ENCODE peak calls at places on chromosomes 7 and 10, in seven cellular contexts. One of them, this sample, is unnamed.

GRCh38 chr10:24721254-24722106 is 2.2 kb downstream of the ARHGAP21 start:
- DNase-seq in iPS DF 6.9: no peak
- DNase-seq in naive thymus-derived CD4-positive, alpha-beta T cell: no peak
- DNase-seq in HCT116: no peak
- DNase-seq in ovary: peak; percentile 47
- DNase-seq in mesendoderm: peak; percentile 48
- DNase-seq in GM23248: peak; percentile 53
- DNase-seq in this sample: peak; percentile 34

GRCh38 chr10:103852856-103853255 is 2.5 kb downstream of the SH3PXD2A start:
- DNase-seq in naive thymus-derived CD4-positive, alpha-beta T cell: no peak
- DNase-seq in iPS DF 6.9: no peak
- DNase-seq in GM23248: peak; percentile 70
- DNase-seq in ovary: no peak
- DNase-seq in mesendoderm: no peak
- DNase-seq in HCT116: no peak
- DNase-seq in this sample: no peak

GRCh38 chr7:117005449-117005848 is 52.1 kb downstream of the ST7 start:
- DNase-seq in HCT116: no peak
- DNase-seq in iPS DF 6.9: no peak
- DNase-seq in mesendoderm: no peak
- DNase-seq in GM23248: no peak
- DNase-seq in naive thymus-derived CD4-positive, alpha-beta T cell: no peak
- DNase-seq in ovary: no peak
- DNase-seq in this sample: no peak

GRCh38 chr7:371779-372545 is 82.0 kb downstream of the FOXL3 start:
- DNase-seq in HCT116: no peak
- DNase-seq in ovary: no peak
- DNase-seq in naive thymus-derived CD4-positive, alpha-beta T cell: peak; percentile 6
- DNase-seq in GM23248: peak; percentile 16
- DNase-seq in mesendoderm: no peak
- DNase-seq in iPS DF 6.9: no peak
- DNase-seq in this sample: peak; percentile 77

GRCh38 chr10:72502581-72502980 is 123.3 kb downstream of the MICU1 start:
- DNase-seq in HCT116: no peak
- DNase-seq in GM23248: peak; percentile 40
- DNase-seq in naive thymus-derived CD4-positive, alpha-beta T cell: no peak
- DNase-seq in ovary: no peak
- DNase-seq in mesendoderm: no peak
- DNase-seq in iPS DF 6.9: no peak
- DNase-seq in this sample: no peak

GRCh38 chr7:47669178-47669878 is 87.4 kb upstream of the TNS3 start:
- DNase-seq in naive thymus-derived CD4-positive, alpha-beta T cell: no peak
- DNase-seq in ovary: peak; percentile 63
- DNase-seq in GM23248: peak; percentile 96
- DNase-seq in mesendoderm: peak; percentile 40
- DNase-seq in iPS DF 6.9: no peak
- DNase-seq in HCT116: no peak
- DNase-seq in this sample: no peak

GRCh38 chr7:102814025-102814471 is 65.2 kb downstream of the FAM185A start:
- DNase-seq in naive thymus-derived CD4-positive, alpha-beta T cell: no peak
- DNase-seq in HCT116: no peak
- DNase-seq in iPS DF 6.9: no peak
- DNase-seq in GM23248: peak; percentile 81
- DNase-seq in mesendoderm: no peak
- DNase-seq in ovary: no peak
- DNase-seq in this sample: no peak

GRCh38 chr7:138324905-138325304 is 135.2 kb upstream of the TRIM24 start:
- DNase-seq in GM23248: no peak
- DNase-seq in mesendoderm: no peak
- DNase-seq in ovary: no peak
- DNase-seq in HCT116: no peak
- DNase-seq in naive thymus-derived CD4-positive, alpha-beta T cell: no peak
- DNase-seq in iPS DF 6.9: no peak
- DNase-seq in this sample: no peak

GRCh38 chr7:91310829-91311460 is 46.7 kb downstream of the FZD1 start:
- DNase-seq in HCT116: no peak
- DNase-seq in ovary: no peak
- DNase-seq in naive thymus-derived CD4-positive, alpha-beta T cell: no peak
- DNase-seq in GM23248: peak; percentile 78
- DNase-seq in mesendoderm: peak; percentile 80
- DNase-seq in iPS DF 6.9: no peak
- DNase-seq in this sample: no peak

GRCh38 chr10:114250716-114251115 is 11.7 kb downstream of the VWA2 start:
- DNase-seq in naive thymus-derived CD4-positive, alpha-beta T cell: no peak
- DNase-seq in mesendoderm: no peak
- DNase-seq in GM23248: no peak
- DNase-seq in iPS DF 6.9: no peak
- DNase-seq in ovary: no peak
- DNase-seq in HCT116: no peak
- DNase-seq in this sample: no peak

GRCh38 chr10:43204943-43205671 is 61.8 kb downstream of the RASGEF1A start:
- DNase-seq in GM23248: peak; percentile 78
- DNase-seq in iPS DF 6.9: no peak
- DNase-seq in naive thymus-derived CD4-positive, alpha-beta T cell: peak; percentile 25
- DNase-seq in mesendoderm: peak; percentile 90
- DNase-seq in HCT116: peak; percentile 68
- DNase-seq in ovary: peak; percentile 18
- DNase-seq in this sample: peak; percentile 33

GRCh38 chr10:62506371-62506770 is 132.2 kb downstream of the ZNF365 start:
- DNase-seq in GM23248: no peak
- DNase-seq in HCT116: no peak
- DNase-seq in mesendoderm: no peak
- DNase-seq in naive thymus-derived CD4-positive, alpha-beta T cell: no peak
- DNase-seq in iPS DF 6.9: no peak
- DNase-seq in ovary: no peak
- DNase-seq in this sample: no peak

GRCh38 chr10:119546009-119546408 is 3.5 kb upstream of the RGS10 start:
- DNase-seq in iPS DF 6.9: no peak
- DNase-seq in naive thymus-derived CD4-positive, alpha-beta T cell: no peak
- DNase-seq in mesendoderm: no peak
- DNase-seq in HCT116: no peak
- DNase-seq in ovary: no peak
- DNase-seq in GM23248: peak; percentile 21
- DNase-seq in this sample: no peak

GRCh38 chr10:111524134-111524533 is 447.3 kb downstream of the ADRA2A start:
- DNase-seq in GM23248: no peak
- DNase-seq in mesendoderm: no peak
- DNase-seq in naive thymus-derived CD4-positive, alpha-beta T cell: no peak
- DNase-seq in HCT116: no peak
- DNase-seq in ovary: no peak
- DNase-seq in iPS DF 6.9: no peak
- DNase-seq in this sample: no peak

GRCh38 chr7:18976715-18977466 is 140.5 kb downstream of the TWIST1 start:
- DNase-seq in ovary: no peak
- DNase-seq in mesendoderm: no peak
- DNase-seq in naive thymus-derived CD4-positive, alpha-beta T cell: no peak
- DNase-seq in iPS DF 6.9: no peak
- DNase-seq in HCT116: no peak
- DNase-seq in GM23248: peak; percentile 23
- DNase-seq in this sample: no peak

GRCh38 chr7:152106990-152107389 is 81.5 kb downstream of the GALNT11 start:
- DNase-seq in naive thymus-derived CD4-positive, alpha-beta T cell: no peak
- DNase-seq in iPS DF 6.9: no peak
- DNase-seq in GM23248: no peak
- DNase-seq in ovary: no peak
- DNase-seq in mesendoderm: peak; percentile 13
- DNase-seq in HCT116: no peak
- DNase-seq in this sample: no peak

DNA sequence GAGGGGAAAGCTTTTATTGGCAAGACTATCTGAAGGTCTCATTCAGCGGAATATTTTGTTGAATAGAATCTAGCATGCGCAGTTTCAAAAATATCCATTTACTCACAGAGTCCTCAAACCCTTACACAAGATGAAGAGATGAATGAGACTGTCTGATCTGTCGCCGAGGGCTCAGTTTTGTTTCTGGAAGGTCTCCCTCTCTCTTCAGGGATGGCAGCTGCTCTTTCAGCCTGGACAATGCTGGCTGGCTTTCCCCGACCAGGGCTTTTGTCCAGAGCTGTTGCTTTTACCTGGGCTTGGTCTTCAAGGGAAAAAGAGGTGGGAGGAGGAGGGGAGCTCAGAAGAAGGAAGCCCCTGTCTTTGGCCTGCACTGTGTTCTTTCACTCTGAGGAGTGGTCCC is 81.9 kb upstream of the BTBD16 start:
- DNase-seq in naive thymus-derived CD4-positive, alpha-beta T cell: no peak
- DNase-seq in GM23248: no peak
- DNase-seq in iPS DF 6.9: no peak
- DNase-seq in mesendoderm: no peak
- DNase-seq in ovary: no peak
- DNase-seq in HCT116: no peak
- DNase-seq in this sample: no peak
- H3K27ac ChIP-seq in naive thymus-derived CD4-positive, alpha-beta T cell: no peak overlapping the region
- H3K27ac ChIP-seq in GM23248: no peak overlapping the region
- H3K27ac ChIP-seq in iPS DF 6.9: no peak overlapping the region
- H3K27ac ChIP-seq in mesendoderm: no peak overlapping the region
- H3K27ac ChIP-seq in ovary: no peak overlapping the region
- H3K27ac ChIP-seq in HCT116: no peak overlapping the region
- H3K27ac ChIP-seq in this sample: no peak overlapping the region

DNA sequence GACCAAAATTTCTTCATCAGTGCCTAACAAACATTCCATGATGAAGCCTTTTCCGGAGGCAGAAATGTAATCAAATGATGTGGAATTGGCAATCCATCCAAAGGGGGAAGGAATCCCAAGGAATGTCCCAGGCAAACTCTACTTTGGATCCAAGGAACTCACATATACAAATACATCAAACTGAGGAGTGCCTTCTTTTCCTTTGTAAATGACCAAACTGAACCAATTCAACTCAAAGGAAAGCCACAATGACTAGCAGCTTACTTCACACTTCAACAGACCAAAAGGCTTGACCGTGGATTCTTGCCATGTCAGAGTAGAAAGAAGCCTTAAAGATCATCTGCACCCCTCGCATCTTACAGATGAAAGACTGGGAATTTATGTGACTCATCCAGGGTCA is 79.7 kb upstream of the MACROH2A2 start:
- DNase-seq in ovary: no peak
- DNase-seq in HCT116: no peak
- DNase-seq in mesendoderm: no peak
- DNase-seq in naive thymus-derived CD4-positive, alpha-beta T cell: no peak
- DNase-seq in GM23248: peak; percentile 37
- DNase-seq in iPS DF 6.9: no peak
- DNase-seq in this sample: no peak
- H3K27ac ChIP-seq in ovary: no peak overlapping the region
- H3K27ac ChIP-seq in HCT116: no peak overlapping the region
- H3K27ac ChIP-seq in mesendoderm: no peak overlapping the region
- H3K27ac ChIP-seq in naive thymus-derived CD4-positive, alpha-beta T cell: no peak overlapping the region
- H3K27ac ChIP-seq in GM23248: no peak overlapping the region
- H3K27ac ChIP-seq in iPS DF 6.9: no peak overlapping the region
- H3K27ac ChIP-seq in this sample: no peak overlapping the region

DNA sequence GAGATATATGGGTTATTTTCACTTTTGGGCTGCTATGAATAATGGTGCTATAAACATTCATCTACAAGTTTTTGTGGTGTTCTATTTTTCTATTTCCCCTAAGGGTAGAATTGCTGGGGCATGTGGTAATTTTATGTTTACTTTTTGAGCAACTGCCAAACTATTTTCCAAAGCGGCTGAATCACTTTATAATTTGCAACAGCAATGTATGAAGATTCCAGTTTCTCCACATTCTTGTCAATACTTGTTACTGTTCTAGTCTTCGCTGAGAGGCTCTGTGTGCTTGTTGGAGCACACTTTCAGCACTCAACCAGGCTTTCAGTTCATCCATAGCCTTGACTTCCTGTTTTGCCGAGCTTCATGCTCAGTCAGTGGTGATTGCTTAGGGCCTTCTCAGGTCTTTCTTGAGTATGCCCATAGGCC is 39.0 kb downstream of the ADK start:
- DNase-seq in mesendoderm: peak; percentile 65
- DNase-seq in iPS DF 6.9: no peak
- DNase-seq in ovary: no peak
- DNase-seq in HCT116: peak; percentile 72
- DNase-seq in naive thymus-derived CD4-positive, alpha-beta T cell: no peak
- DNase-seq in GM23248: peak; percentile 94
- DNase-seq in this sample: no peak
- H3K27ac ChIP-seq in mesendoderm: no peak overlapping the region
- H3K27ac ChIP-seq in iPS DF 6.9: no peak overlapping the region
- H3K27ac ChIP-seq in ovary: no peak overlapping the region
- H3K27ac ChIP-seq in HCT116: peak overlapping the region; percentile 91
- H3K27ac ChIP-seq in naive thymus-derived CD4-positive, alpha-beta T cell: peak overlapping the region; percentile 62
- H3K27ac ChIP-seq in GM23248: peak overlapping the region; percentile 84
- H3K27ac ChIP-seq in this sample: peak overlapping the region; percentile 60

GRCh38 chr7:120991133-120991532 is 2.6 kb downstream of the CPED1 start:
- DNase-seq in mesendoderm: no peak
- DNase-seq in ovary: no peak
- DNase-seq in iPS DF 6.9: no peak
- DNase-seq in HCT116: no peak
- DNase-seq in naive thymus-derived CD4-positive, alpha-beta T cell: no peak
- DNase-seq in GM23248: no peak
- DNase-seq in this sample: no peak
- H3K27ac ChIP-seq in mesendoderm: no peak overlapping the region
- H3K27ac ChIP-seq in ovary: no peak overlapping the region
- H3K27ac ChIP-seq in iPS DF 6.9: no peak overlapping the region
- H3K27ac ChIP-seq in HCT116: no peak overlapping the region
- H3K27ac ChIP-seq in naive thymus-derived CD4-positive, alpha-beta T cell: no peak overlapping the region
- H3K27ac ChIP-seq in GM23248: peak overlapping the region; percentile 65
- H3K27ac ChIP-seq in this sample: no peak overlapping the region